ENCODE peak calls at places on chromosomes 11 and 22, in ten cellular contexts. A, Q, P, C, D, M, S, R, V and B are unnamed samples.

GRCh38 chr11:33802414-33802950 is 28.2 kb upstream of the FBXO3 start:
- DNase-seq in M (peak; percentile 81), R (peak; percentile 47), A (peak; percentile 61), S (peak; percentile 73), D (peak; percentile 58), P (peak; percentile 31), C (peak; percentile 24), V (peak; percentile 85), Q (peak; percentile 88), B (no peak)

GRCh38 chr22:22673628-22674027 is 29.2 kb downstream of the GGTLC2 start:
- DNase-seq in M (no peak), Q (no peak), C (no peak), A (no peak), S (no peak), D (no peak), R (no peak), P (no peak), V (no peak), B (no peak)

GRCh38 chr11:36018967-36019596 is 75.2 kb downstream of the LDLRAD3 start:
- DNase-seq in V (no peak), A (no peak), S (no peak), C (no peak), P (no peak), Q (no peak), M (no peak), R (no peak), D (no peak), B (no peak)

GRCh38 chr22:37092997-37093396 is 16.5 kb downstream of the TMPRSS6 start:
- DNase-seq in Q (no peak), S (no peak), D (no peak), V (no peak), A (no peak), C (no peak), M (no peak), P (no peak), R (no peak), B (no peak)

GRCh38 chr11:132686827-132687370 is 845.4 kb downstream of the OPCML start:
- DNase-seq in V (no peak), P (no peak), C (no peak), R (no peak), A (no peak), M (no peak), Q (no peak), D (no peak), S (no peak), B (no peak)

GRCh38 chr22:47207387-47207786 is 444.9 kb downstream of the TBC1D22A start:
- DNase-seq in Q (no peak), P (no peak), S (no peak), D (peak; percentile 23), C (no peak), A (no peak), R (no peak), M (no peak), V (no peak), B (no peak)

GRCh38 chr11:66289548-66290331 is 797 bp upstream of the YIF1A start:
- DNase-seq in A (peak; percentile 24), C (peak; percentile 65), S (no peak), Q (no peak), D (peak; percentile 77), P (no peak), R (no peak), V (peak; percentile 90), M (no peak), B (no peak)

GRCh38 chr11:132072044-132072879 is 701.8 kb downstream of the NTM start:
- DNase-seq in P (no peak), A (no peak), S (no peak), D (no peak), R (no peak), V (no peak), C (no peak), Q (peak; percentile 99), M (no peak), B (no peak)

GRCh38 chr11:20154381-20154780 is 5.9 kb downstream of the DBX1 start:
- DNase-seq in M (no peak), S (no peak), C (no peak), D (no peak), V (no peak), R (no peak), A (no peak), P (no peak), Q (no peak), B (no peak)

GRCh38 chr11:75654314-75654713 is 14.5 kb downstream of the MAP6 start:
- DNase-seq in P (no peak), C (no peak), V (no peak), R (no peak), M (no peak), D (no peak), S (no peak), A (no peak), Q (peak; percentile 84), B (no peak)

GRCh38 chr22:37214431-37215025 is 2.3 kb upstream of the SSTR3 start:
- DNase-seq in Q (no peak), P (no peak), C (no peak), A (no peak), D (no peak), R (no peak), V (no peak), S (no peak), M (no peak), B (no peak)

GRCh38 chr11:68714047-68714856 is 29.9 kb downstream of the GAL start:
- DNase-seq in A (no peak), S (no peak), V (no peak), D (no peak), Q (no peak), R (no peak), C (no peak), M (no peak), P (no peak), B (no peak)

GRCh38 chr11:102749101-102749725 is 24.5 kb upstream of the MMP8 start:
- DNase-seq in Q (no peak), A (no peak), S (no peak), R (no peak), M (no peak), C (no peak), P (no peak), V (no peak), D (no peak), B (no peak)

GRCh38 chr11:132402056-132402684 is 1031.8 kb downstream of the NTM start:
- DNase-seq in P (no peak), M (peak; percentile 0), V (peak; percentile 65), D (no peak), R (no peak), C (peak; percentile 18), Q (peak; percentile 51), S (no peak), A (peak; percentile 33), B (no peak)

GRCh38 chr11:110526323-110526722 is 96.6 kb downstream of the FDX1 start:
- DNase-seq in D (no peak), M (no peak), A (no peak), P (no peak), V (no peak), R (no peak), Q (no peak), C (no peak), S (no peak), B (no peak)

DNA sequence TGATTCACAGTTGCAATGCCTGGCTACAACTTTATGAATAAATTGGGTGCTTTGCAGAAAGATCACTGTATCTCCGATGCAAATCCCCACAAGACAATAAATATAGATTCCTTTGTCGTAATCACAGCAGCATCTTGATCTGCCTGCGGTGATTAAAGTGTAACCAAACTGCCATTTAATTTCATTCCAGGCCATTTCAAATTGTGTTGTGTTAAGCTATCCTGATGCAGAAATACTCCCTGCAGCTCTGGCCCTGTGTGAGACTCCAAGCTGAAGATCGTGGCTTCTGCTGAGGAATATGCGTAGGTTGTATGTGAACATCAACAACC is 40.8 kb upstream of the B3GAT1 start:
- DNase-seq in R (no peak), P (no peak), S (no peak), Q (no peak), D (no peak), C (no peak), A (no peak), M (no peak), V (no peak), B (no peak)
- H3K9me3 ChIP-seq in R (no peaks in the 10 kb centered on the region), P (no peaks in the 10 kb centered on the region), S (no peaks in the 10 kb centered on the region), Q (peaks cover 39% of the 10 kb centered on the region), D (peaks cover 4% of the 10 kb centered on the region), C (peaks cover 16% of the 10 kb centered on the region), A (no peaks in the 10 kb centered on the region), M (no peaks in the 10 kb centered on the region), V (no peaks in the 10 kb centered on the region), B (peaks cover 10% of the 10 kb centered on the region)

GRCh38 chr11:86940122-86940777 is 14.9 kb downstream of the FZD4 start:
- DNase-seq in M (no peak), C (peak; percentile 55), A (no peak), S (peak; percentile 58), Q (peak; percentile 83), P (peak; percentile 76), D (peak; percentile 57), R (peak; percentile 78), V (peak; percentile 67), B (no peak)
- TF ChIP-seq CTCF in M (no peak), C (peak; percentile 22), A (no peak), S (no peak), Q (peak; percentile 3), P (no peak), D (no peak), R (no peak), V (no peak), B (no peak)

DNA sequence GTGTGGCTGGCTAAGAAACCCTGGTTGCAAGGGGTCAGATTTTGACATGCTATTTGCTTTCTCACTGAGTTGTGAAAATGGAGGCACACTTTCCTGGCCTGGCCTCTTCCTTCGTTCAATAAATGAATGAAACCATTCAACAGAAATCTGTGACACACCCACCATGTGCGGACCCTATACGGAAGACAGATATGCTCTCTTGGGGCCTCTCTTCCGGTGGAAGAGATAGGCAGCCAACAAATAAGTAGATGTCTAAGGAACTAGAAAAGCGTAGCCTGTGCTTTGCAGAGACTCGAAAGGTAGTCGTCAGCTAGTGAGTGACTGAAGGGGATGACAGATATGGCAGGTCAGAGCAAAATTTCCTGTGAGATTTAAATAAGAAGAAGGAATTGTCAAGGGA is 5.3 kb downstream of the KCNQ1OT1 start:
- DNase-seq in V (no peak), A (no peak), R (peak; percentile 3), Q (no peak), S (no peak), M (no peak), P (no peak), C (no peak), D (no peak), B (no peak)
- H3K4me3 ChIP-seq in V (no peak overlapping the region), A (no peak overlapping the region), R (no peak overlapping the region), Q (no peak overlapping the region), S (no peak overlapping the region), M (no peak overlapping the region), P (no peak overlapping the region), C (no peak overlapping the region), D (no peak overlapping the region), B (no peak overlapping the region)

DNA sequence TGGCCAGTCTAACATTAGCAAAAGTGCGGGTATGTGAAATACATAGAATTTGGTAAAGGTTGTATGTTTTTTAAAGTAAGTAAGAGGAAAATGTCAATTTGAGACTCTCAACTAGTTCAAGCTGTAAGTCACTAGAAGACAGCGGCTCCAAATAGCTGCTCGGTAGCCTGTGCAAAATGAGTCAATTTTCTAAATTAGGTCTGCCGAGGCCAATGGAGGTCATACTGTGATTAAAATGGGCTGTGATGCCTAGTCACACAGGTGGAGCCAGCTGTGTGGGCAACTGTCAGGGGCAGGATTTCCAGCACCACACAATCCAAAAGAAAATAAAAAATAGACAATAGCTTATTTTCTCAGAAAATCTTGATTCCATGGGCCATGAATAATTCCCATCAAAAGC is 32.3 kb downstream of the KCNA4 start:
- DNase-seq in R (no peak), Q (no peak), C (no peak), P (no peak), D (no peak), M (no peak), S (no peak), V (no peak), A (no peak), B (no peak)
- H3K9me3 ChIP-seq in R (no peaks in the 10 kb centered on the region), Q (no peaks in the 10 kb centered on the region), C (no peaks in the 10 kb centered on the region), P (no peaks in the 10 kb centered on the region), D (no peaks in the 10 kb centered on the region), M (no peaks in the 10 kb centered on the region), S (no peaks in the 10 kb centered on the region), V (no peaks in the 10 kb centered on the region), A (no peaks in the 10 kb centered on the region), B (no peaks in the 10 kb centered on the region)